ENCODE peak calls at places on chromosomes 1 and 21, in ten cellular contexts. B is T-helper 17 cell; S is activated T-cell treated with anti-CD3 and anti-CD28 coated beads, Interleukin-2, amount 50 U/mL, for 1 hour; T is GM12891; X is AG04450; R is activated T-helper 1 cell treated with anti-CD3 and anti-CD28 coated beads, Interleukin-12 subunit alpha, Interleukin-12 subunit beta, Interleukin-2, Interleukin-4 antibody, amounts not matched to agents 30 ng/mL and 10 ng/mL and 1 ng/mL, durations not matched to agents 14 hours and 24 hours and 36 hours; H is dorsolateral prefrontal cortex; M is RKO; V is left ventricle myocardium superior; O is cardiac septum. Z is an unnamed sample.

GRCh38 chr1:42931108-42931539 is 27.5 kb downstream of the SLC2A1 start:
- DNase-seq in B (peak; percentile 33), S (peak; percentile 62), T (peak; percentile 72), X (no peak), R (peak; percentile 53), H (no peak), M (no peak), V (no peak), O (peak; percentile 78), Z (peak; percentile 57)

GRCh38 chr21:46119565-46120271 is 21.8 kb downstream of the COL6A2 start:
- DNase-seq in B (peak; percentile 5), S (peak; percentile 12), T (peak; percentile 19), X (no peak), R (no peak), H (peak; percentile 1), M (no peak), V (no peak), O (peak; percentile 49), Z (no peak)

GRCh38 chr1:53048960-53049573 is 12.9 kb upstream of the PODN start:
- DNase-seq in B (no peak), S (no peak), T (no peak), X (no peak), R (no peak), H (peak; percentile 48), M (no peak), V (peak; percentile 66), O (no peak), Z (no peak)

GRCh38 chr1:209988706-209989105 is 50.7 kb downstream of the SYT14 start:
- DNase-seq in B (no peak), S (no peak), T (no peak), X (no peak), R (no peak), H (no peak), M (no peak), V (no peak), O (no peak), Z (peak; percentile 77)

GRCh38 chr1:224846119-224846907 is 83.2 kb upstream of the DNAH14 start:
- DNase-seq in B (no peak), S (no peak), T (no peak), X (no peak), R (no peak), H (no peak), M (no peak), V (no peak), O (no peak), Z (no peak)

GRCh38 chr1:114641377-114641776 is 28.5 kb downstream of the DENND2C start:
- DNase-seq in B (no peak), S (no peak), T (no peak), X (no peak), R (no peak), H (no peak), M (no peak), V (no peak), O (no peak), Z (no peak)

GRCh38 chr1:39046811-39047210 is 20.7 kb downstream of the NDUFS5 start:
- DNase-seq in B (no peak), S (no peak), T (no peak), X (no peak), R (no peak), H (no peak), M (no peak), V (no peak), O (no peak), Z (no peak)

GRCh38 chr1:68136187-68136586 is 85.8 kb upstream of the DIRAS3 start:
- DNase-seq in B (no peak), S (no peak), T (no peak), X (no peak), R (no peak), H (no peak), M (peak; percentile 39), V (no peak), O (no peak), Z (no peak)

Z was measured in ACHN.